ENCODE peak calls at places on chromosomes 7 and 10, in four cellular contexts. L, G, Q and R are unnamed samples.

GRCh38 chr10:86644412-86645110 is 9.8 kb upstream of the OPN4 start:
- DNase-seq in L (no peak), Q (peak), G (no peak), R (no peak)

GRCh38 chr7:149261321-149261828 is 621 bp upstream of the ZNF783 start:
- DNase-seq in Q (peak), G (no peak), L (peak), R (no peak)

GRCh38 chr10:89165923-89166322 is 41.2 kb downstream of the CH25H start:
- DNase-seq in Q (peak), L (no peak), G (no peak), R (no peak)

GRCh38 chr10:91389636-91390512 is 20.3 kb upstream of the HECTD2 start:
- DNase-seq in Q (peak), L (no peak), G (no peak), R (no peak)

GRCh38 chr10:104735469-104735868 is 94.4 kb downstream of the SORCS3 start:
- DNase-seq in G (no peak), Q (no peak), L (no peak), R (no peak)

GRCh38 chr7:127629268-127629854 is 11.4 kb upstream of the PAX4 start:
- DNase-seq in G (peak), Q (no peak), L (peak), R (peak)

GRCh38 chr10:13930123-13930522 is 343.4 kb downstream of the PRPF18 start:
- DNase-seq in Q (no peak), G (no peak), L (no peak), R (no peak)

GRCh38 chr10:90621577-90621976 is 236.3 kb downstream of the HTR7 start:
- DNase-seq in G (no peak), Q (peak), L (no peak), R (no peak)

GRCh38 chr10:101545898-101546297 is 42.2 kb downstream of the POLL start:
- DNase-seq in G (no peak), Q (no peak), L (no peak), R (no peak)

GRCh38 chr10:43795093-43795492 is 146.4 kb upstream of the ZNF32 start:
- DNase-seq in L (no peak), Q (no peak), G (no peak), R (no peak)

GRCh38 chr10:62548686-62549085 is 174.5 kb downstream of the ZNF365 start:
- DNase-seq in G (no peak), Q (no peak), L (no peak), R (no peak)

GRCh38 chr7:4931932-4932331 is 27.1 kb downstream of the MMD2 start:
- DNase-seq in G (peak), L (peak), Q (no peak), R (no peak)

GRCh38 chr7:86833360-86833759 is 189.7 kb downstream of the GRM3 start:
- DNase-seq in Q (no peak), G (no peak), L (no peak), R (peak)

GRCh38 chr7:84744388-84744787 is 442.5 kb downstream of the SEMA3D start:
- DNase-seq in G (no peak), Q (peak), L (no peak), R (no peak)

GRCh38 chr7:21851445-21852043 is 94.2 kb downstream of the CDCA7L start:
- DNase-seq in G (no peak), Q (no peak), L (no peak), R (no peak)

GRCh38 chr7:298739-299138 is 8.8 kb downstream of the FOXL3 start:
- DNase-seq in Q (no peak), L (no peak), G (no peak), R (no peak)

GRCh38 chr10:79069325-79070090 is 742 bp downstream of the ZMIZ1 start:
- DNase-seq in L (peak), Q (no peak), G (peak), R (peak)

GRCh38 chr7:3670898-3671297 is 369.8 kb downstream of the SDK1 start:
- DNase-seq in Q (no peak), L (no peak), G (no peak), R (no peak)

GRCh38 chr10:61024801-61025201 is 80.8 kb upstream of the RHOBTB1 start:
- DNase-seq in L (no peak), Q (peak), G (no peak), R (no peak)

GRCh38 chr7:1396195-1396594 is 63.1 kb downstream of the MICALL2 start:
- DNase-seq in L (no peak), Q (no peak), G (no peak), R (no peak)

GRCh38 chr7:155206286-155207020 is 91.2 kb upstream of the INSIG1 start:
- DNase-seq in G (peak), L (no peak), Q (peak), R (peak)

GRCh38 chr10:89297356-89297755 is 4.5 kb upstream of the IFIT2 start:
- DNase-seq in L (no peak), G (no peak), Q (no peak), R (no peak)

GRCh38 chr7:95577137-95577536 is 19.2 kb downstream of the PDK4 start:
- DNase-seq in G (no peak), Q (no peak), L (peak), R (no peak)

GRCh38 chr7:117062300-117062699 is 109.0 kb downstream of the ST7 start:
- DNase-seq in G (no peak), L (no peak), Q (peak), R (no peak)

GRCh38 chr10:79328737-79329504 is 18.3 kb upstream of the PPIF start:
- DNase-seq in L (peak), G (peak), Q (peak), R (no peak)

GRCh38 chr7:106001196-106001595 is 38.1 kb downstream of the CDHR3 start:
- DNase-seq in G (no peak), L (no peak), Q (no peak), R (no peak)

GRCh38 chr7:69934475-69934903 is 336.2 kb downstream of the AUTS2 start:
- DNase-seq in L (no peak), Q (no peak), G (no peak), R (peak)

GRCh38 chr7:141072548-141073172 is 1.2 kb upstream of the TMEM178B start:
- DNase-seq in Q (peak), L (peak), G (peak), R (peak)
- TF ChIP-seq POLR2A in Q (no peak), L (no peak), G (no peak), R (no peak)

DNA sequence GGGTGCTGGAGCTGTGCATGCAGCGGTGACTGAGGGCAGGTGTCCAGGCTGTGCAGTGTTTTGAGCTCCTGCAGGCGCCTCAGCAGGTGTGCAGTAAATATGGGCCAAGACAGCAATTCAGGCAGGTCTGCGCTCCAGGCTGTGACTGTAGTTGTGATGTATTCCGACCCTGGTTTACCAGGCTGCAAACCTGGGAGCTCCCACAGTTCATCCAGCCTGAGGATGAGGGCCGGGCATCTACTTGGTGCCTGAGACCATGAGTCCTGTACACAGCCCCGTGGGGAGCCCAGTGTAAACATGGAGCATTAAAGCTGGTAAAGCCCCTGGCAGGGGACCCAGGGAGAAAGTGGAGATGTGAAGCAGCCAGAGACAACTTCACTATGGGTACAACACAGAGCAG is 82.8 kb downstream of the VOPP1 start:
- DNase-seq in L (no peak), Q (no peak), G (no peak), R (no peak)
- TF ChIP-seq POLR2A in L (no peak), Q (no peak), G (no peak), R (no peak)

DNA sequence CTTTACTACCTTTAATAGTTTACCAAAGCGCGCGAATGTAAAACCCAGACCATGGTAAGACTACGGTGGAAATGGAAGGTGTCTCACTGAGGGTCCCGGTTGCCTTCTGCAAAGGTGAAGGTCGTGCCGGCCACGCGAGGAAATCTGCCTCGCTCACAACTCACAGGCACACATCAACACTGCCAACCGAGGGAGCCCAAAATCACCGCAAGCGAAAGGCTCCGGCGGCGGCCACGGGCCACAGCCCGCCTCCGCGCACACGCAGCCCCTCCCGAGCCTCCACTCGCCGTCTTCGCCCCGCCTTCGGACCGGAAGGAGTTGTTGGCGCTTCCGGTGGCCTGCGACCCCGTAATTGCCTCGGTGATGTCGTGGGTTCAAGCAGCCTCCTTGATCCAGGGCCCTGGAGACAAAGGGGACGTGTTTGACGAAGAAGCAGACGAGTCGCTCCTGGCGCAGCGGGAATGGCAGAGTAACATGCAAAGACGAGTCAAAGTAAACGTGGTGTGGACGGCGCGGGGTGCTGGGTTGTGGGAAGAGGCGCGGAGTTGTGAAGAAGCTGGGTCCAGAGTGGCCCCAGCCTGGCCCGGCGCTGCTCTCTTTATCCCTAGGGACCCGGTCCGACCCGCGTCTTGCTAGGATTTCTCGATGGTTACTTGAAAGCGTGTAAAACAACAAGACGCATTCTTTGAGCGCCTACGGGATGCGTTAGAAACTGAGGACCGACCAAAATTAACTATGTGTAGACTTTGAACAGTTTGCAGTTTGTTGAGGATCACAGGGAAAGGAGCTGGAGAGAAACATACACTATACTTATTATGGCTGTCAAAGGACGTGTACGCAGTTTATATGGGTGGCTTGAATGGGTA is at the start of gene YAE1:
- DNase-seq in Q (peak), L (peak), G (peak), R (peak)
- TF ChIP-seq POLR2A in Q (peak), L (peak), G (peak), R (peak)

DNA sequence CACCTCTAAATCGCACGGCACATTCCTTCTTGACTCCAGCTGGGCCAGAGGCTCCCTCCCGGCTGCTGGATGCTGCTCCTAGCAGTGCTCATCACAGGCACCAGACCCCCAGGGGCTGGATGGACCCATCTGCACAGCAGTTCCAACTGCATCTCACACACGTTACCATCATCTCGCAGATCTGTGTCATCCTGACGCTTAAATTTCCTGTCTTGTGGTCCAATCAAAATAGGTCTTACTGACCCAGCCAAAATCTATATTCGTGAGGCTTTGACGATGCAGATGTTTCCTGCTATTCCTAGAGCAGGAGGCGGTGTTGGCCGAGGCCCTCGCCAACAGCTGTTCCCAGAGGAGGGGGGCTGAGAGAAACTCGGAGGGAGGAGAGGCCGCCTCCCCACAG is 108.0 kb downstream of the MKI67 start:
- DNase-seq in Q (peak), G (no peak), L (no peak), R (peak)
- TF ChIP-seq POLR2A in Q (no peak), G (no peak), L (no peak), R (peak)

DNA sequence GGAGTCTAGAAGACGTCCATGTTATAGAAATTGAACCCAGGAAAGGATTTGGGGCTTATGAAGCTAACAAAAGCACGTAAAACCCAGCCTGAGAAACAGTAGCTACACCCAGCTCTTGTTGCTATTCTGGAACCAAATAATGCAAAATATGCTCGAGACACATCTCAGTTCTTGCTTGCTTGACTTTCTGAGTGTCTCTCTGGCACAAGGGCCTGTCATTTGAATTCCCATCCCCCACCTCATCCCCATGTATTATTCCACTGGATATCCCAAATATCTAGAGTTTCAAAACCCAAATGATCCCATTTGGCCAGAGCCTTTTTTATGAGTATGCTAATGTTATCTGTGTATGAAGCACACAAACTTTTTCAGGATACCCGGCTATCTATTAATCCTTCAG is 48.2 kb upstream of the AGBL3 start:
- DNase-seq in L (no peak), G (no peak), Q (no peak), R (peak)
- TF ChIP-seq POLR2A in L (no peak), G (no peak), Q (no peak), R (peak)

GRCh38 chr10:117004627-117005453 is at the start of gene SHTN1:
- DNase-seq in Q (peak), L (peak), G (peak), R (peak)
- TF ChIP-seq POLR2A in Q (no peak), L (peak), G (peak), R (peak)

DNA sequence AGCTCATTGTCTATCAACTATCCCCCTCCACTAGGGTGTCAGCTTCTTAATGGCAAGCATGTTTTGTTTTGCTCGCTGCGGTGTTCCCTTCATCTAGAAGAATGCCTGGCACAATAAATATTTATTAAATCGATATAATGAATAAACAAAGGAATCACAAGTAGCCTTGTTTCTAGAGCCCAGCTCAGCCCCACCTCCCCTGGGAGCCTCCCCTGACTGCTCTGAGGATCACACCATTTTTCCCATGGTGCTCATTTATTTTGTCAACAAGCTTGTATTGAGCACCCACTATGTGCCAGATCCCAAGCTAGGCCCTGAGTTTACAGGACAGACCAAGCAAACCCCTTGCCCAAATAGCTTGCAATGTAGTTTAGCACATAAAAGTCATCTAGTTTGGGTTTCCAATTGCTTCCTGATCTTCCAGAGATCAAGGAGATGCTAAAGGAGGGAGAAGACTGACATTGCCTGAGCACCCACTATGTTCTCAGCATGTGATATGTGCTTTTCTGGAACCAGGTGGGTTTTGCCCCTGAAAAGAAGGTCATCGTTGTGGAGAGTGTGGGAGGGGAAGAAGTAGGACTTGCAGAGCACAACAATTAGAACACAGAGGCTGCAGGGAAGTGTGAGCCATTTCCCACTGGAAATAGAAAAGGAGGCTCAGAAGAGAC is 42.3 kb upstream of the GPAM start:
- DNase-seq in L (no peak), G (no peak), Q (no peak), R (no peak)
- TF ChIP-seq POLR2A in L (no peak), G (no peak), Q (no peak), R (no peak)